ENCODE peak calls at places on chromosome 18, in six cellular contexts. N is MM.1S, J is fibroblast of lung, H is OCI-LY7, T is HepG2, W is neural progenitor cell. R is an unnamed sample.

GRCh38 chr18:59009846-59010245 is 129.8 kb upstream of the SEC11C start:
- DNase-seq in T (no peak), H (no peak), N (no peak), J (no peak), W (no peak), R (no peak)

GRCh38 chr18:51211552-51211951 is 14.1 kb upstream of the MEX3C start:
- DNase-seq in J (peak; percentile 68), N (no peak), T (peak; percentile 85), W (no peak), H (no peak), R (no peak)

GRCh38 chr18:39166776-39167175 is 1601.2 kb upstream of the CELF4 start:
- DNase-seq in T (no peak), H (no peak), W (no peak), N (no peak), J (no peak), R (no peak)

GRCh38 chr18:77671456-77672167 is 422.0 kb downstream of the GALR1 start:
- DNase-seq in T (no peak), J (no peak), W (peak; percentile 72), N (no peak), H (no peak), R (no peak)

GRCh38 chr18:23967321-23968089 is 47.0 kb upstream of the TTC39C start:
- DNase-seq in H (peak; percentile 59), N (peak; percentile 9), W (no peak), J (no peak), T (no peak), R (peak; percentile 80)

GRCh38 chr18:79695269-79695668 is 15.7 kb downstream of the CTDP1 start:
- DNase-seq in H (no peak), J (peak; percentile 18), W (no peak), N (no peak), T (no peak), R (no peak)

GRCh38 chr18:60984496-60984895 is 348.7 kb upstream of the CDH20 start:
- DNase-seq in W (no peak), H (no peak), T (no peak), N (no peak), J (peak; percentile 93), R (no peak)

GRCh38 chr18:74412106-74412880 is 44.8 kb downstream of the DIPK1C start:
- DNase-seq in W (peak; percentile 84), N (no peak), T (no peak), J (no peak), H (no peak), R (no peak)

GRCh38 chr18:48750485-48751175 is 200.1 kb downstream of the SMAD7 start:
- DNase-seq in J (no peak), T (no peak), N (no peak), W (no peak), H (no peak), R (no peak)

DNA sequence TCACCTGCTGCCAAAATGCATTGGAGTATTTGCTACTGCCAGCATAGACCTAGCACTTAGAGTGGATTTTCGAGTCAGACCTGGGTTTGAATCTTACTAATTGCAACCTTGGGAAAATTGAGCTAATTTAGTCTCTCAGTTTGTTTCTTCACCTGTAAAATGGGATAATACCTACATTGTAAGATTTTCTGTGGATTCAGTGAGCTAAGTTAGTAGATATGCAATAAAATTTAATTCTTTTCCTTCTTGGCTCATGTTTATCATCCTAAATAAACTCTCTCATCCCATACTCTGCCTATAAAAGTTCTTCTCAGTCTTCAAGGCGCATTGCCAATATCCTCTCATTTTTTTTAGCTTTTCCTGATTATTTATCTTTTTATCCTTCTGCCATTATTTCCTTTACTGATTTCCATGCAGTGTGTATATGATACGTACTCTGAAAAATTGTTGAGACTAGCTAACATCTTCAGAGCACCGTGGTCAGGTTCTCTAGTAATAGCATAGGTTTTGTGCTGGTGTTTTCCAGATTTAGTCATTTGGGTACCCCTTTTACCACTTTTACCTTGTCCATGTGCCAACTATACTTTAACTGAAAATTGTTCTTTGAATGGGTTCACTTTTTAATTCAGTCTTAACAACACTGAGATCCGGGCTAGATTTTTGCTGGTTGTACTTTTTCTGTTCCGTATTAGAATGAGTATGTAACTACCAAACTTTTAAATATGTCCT is 7.3 kb downstream of the CEP192 start:
- DNase-seq in J (no peak), W (no peak), H (no peak), T (no peak), N (no peak), R (no peak)
- H3K4me3 ChIP-seq in J (no peak overlapping the region), W (no peak overlapping the region), H (no peak overlapping the region), T (no peak overlapping the region), N (no peak overlapping the region), R (no peak overlapping the region)

DNA sequence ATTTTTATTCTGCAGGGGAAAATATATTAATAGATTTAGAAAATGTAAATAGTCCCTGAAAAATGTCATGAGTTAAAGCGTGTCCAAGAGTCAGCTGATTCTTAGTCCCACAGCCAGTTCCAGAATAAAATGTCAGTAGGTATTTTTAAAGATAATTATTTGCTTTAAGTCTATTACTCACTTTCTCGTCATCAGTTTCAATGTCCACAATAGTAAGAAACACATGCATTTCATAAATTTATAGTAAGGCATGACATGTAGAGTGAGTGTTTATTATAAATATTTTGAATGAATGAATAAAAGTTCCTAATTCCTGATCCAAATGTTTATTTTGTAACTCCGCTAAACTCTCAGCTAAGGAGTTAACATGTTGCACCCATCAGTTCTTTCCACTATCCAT is 1044.0 kb upstream of the PIK3C3 start:
- DNase-seq in H (no peak), W (no peak), N (no peak), J (peak; percentile 64), T (no peak), R (no peak)
- H2AFZ ChIP-seq in H (no peak overlapping the region), W (no peak overlapping the region), N (no peak overlapping the region), J (no peak overlapping the region), T (no peak overlapping the region), R (no peak overlapping the region)

GRCh38 chr18:21316296-21316695 is 74.3 kb downstream of the GREB1L start:
- DNase-seq in N (no peak), W (no peak), T (no peak), J (no peak), H (no peak), R (no peak)

GRCh38 chr18:21321711-21322110 is 79.7 kb downstream of the GREB1L start:
- DNase-seq in N (no peak), J (no peak), W (no peak), T (no peak), H (no peak), R (no peak)

GRCh38 chr18:21314721-21315120 is 72.7 kb downstream of the GREB1L start:
- DNase-seq in W (no peak), J (no peak), H (no peak), N (no peak), T (no peak), R (no peak)

GRCh38 chr18:21313576-21313975 is 71.5 kb downstream of the GREB1L start:
- DNase-seq in W (no peak), N (no peak), J (no peak), T (no peak), H (no peak), R (no peak)

DNA sequence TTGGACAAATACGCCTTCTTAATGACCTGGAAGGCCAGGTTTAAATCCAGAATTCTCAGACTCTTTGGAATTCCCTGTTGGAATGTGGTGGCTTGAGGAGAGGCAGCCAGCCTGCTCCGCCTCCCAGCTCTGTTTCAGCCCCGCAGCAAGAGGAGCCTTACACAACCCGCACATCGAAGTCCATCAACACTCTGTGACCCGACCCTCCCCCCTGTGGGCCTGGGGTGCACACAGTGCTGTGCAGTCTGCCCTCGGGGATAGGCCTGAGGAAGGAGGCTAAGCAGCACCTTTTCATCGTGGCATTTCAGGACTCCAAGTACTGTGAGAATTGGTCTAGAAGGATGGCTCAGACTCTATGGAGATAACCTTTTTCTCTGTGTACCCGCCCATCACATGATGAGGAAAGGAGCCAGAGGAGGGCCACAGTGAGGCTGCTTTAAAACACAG is 73.7 kb downstream of the GREB1L start:
- DNase-seq in J (no peak), T (peak; percentile 9), W (peak; percentile 69), H (no peak), N (no peak), R (no peak)
- TF ChIP-seq CTCF in J (no peak), T (peak; percentile 6), W (peak; percentile 3), H (no peak), N (no peak), R (no peak)

GRCh38 chr18:45326505-45326904 is 288.8 kb upstream of the SLC14A2 start:
- DNase-seq in T (no peak), J (no peak), H (no peak), W (no peak), N (no peak), R (no peak)

GRCh38 chr18:45328271-45328670 is 287.0 kb upstream of the SLC14A2 start:
- DNase-seq in J (no peak), N (no peak), W (no peak), H (no peak), T (no peak), R (no peak)

GRCh38 chr18:45330170-45330594 is 285.1 kb upstream of the SLC14A2 start:
- DNase-seq in H (no peak), W (no peak), N (no peak), J (no peak), T (no peak), R (no peak)

GRCh38 chr18:45325791-45326190 is 289.5 kb upstream of the SLC14A2 start:
- DNase-seq in T (no peak), J (no peak), W (peak; percentile 75), N (no peak), H (no peak), R (no peak)

DNA sequence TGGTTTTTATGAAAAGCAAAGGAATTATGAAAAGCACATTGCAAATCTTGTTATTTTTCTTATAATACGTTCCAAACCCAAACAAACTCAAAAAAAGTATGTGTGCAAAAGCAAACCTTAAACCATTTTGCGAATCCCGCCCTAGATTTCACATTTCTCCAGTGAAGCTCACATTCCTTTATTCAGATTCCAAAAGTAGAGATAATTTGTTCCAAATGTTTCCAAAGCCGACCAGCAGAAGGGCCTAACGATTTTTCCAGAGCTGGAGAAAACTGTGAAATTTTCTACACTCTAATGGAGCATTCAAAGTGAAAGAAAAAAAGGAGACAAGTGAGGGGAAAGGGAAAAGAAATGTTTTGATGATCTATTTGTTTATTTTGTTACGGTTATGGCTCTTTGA is 286.5 kb upstream of the SLC14A2 start:
- DNase-seq in J (no peak), N (no peak), H (no peak), W (no peak), T (no peak), R (no peak)
- H3K4me3 ChIP-seq in J (no peak overlapping the region), N (no peak overlapping the region), H (no peak overlapping the region), W (no peak overlapping the region), T (no peak overlapping the region), R (no peak overlapping the region)

DNA sequence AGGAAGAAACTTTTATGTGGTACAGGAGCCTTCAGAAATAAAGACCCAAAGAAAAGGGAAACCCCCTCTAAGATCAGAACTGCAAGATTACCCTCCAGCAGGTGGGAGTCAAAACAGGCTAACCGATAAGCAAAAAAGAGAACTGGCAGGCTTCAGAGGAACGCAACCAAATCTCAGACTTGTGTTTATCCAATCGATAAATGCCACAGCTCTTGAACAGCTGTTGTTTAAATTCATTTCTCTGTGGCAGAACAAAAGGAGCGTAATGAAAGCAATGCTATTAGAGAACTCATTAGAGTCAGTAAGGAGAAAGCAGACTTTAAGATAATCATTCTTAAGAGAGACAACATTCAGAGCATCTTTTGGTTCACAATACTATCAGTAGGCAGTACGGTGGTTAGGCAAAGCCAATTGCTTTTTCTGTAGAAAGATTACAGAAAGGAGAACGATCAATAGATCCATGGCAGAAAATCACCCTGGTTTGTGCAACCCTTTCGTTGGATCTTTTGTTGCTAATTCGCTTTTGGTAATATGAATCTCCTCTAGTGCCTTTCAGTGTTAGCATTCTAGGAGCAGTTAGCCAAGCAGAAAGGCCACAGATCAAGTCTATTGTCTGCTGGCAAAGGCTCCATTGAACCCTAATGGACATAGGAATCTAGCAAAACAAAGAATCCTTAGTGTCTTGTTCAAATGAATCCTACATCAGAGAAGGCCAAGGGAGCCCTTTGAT is 476.4 kb upstream of the CHST9 start:
- DNase-seq in H (no peak), J (no peak), T (no peak), N (no peak), W (peak; percentile 90), R (no peak)
- H2AFZ ChIP-seq in H (no peak overlapping the region), J (no peak overlapping the region), T (no peak overlapping the region), N (no peak overlapping the region), W (no peak overlapping the region), R (no peak overlapping the region)

R was measured in DND-41.